ENCODE peak calls at places on chromosomes 2 and 18, in five cellular contexts. G is COR-L47; H is activated CD8-positive, alpha-beta memory T cell treated with anti-CD3 and anti-CD28 coated beads for 48 hours; Q is iPS DF 6.9; L is heart right ventricle. S is an unnamed sample.
A peak's percentile ranks its signal among the peaks of the same experiment; 100 is the strongest.

GRCh38 chr2:77831471-77831870 is 309.3 kb upstream of the LRRTM4 start:
- DNase-seq in G (no peak), H (no peak), Q (no peak), L (no peak), S (no peak)

GRCh38 chr2:1254662-1255372 is 158.4 kb upstream of the TPO start:
- DNase-seq in G (no peak), H (no peak), Q (no peak), L (peak; percentile 36), S (no peak)

GRCh38 chr2:219707496-219708285 is 80.3 kb downstream of the SLC4A3 start:
- DNase-seq in G (no peak), H (no peak), Q (no peak), L (no peak), S (no peak)

GRCh38 chr2:138029238-138029637 is 65.0 kb downstream of the HNMT start:
- DNase-seq in G (no peak), H (no peak), Q (no peak), L (peak; percentile 16), S (no peak)

GRCh38 chr18:63439334-63439733 is 17.1 kb upstream of the VPS4B start:
- DNase-seq in G (peak; percentile 71), H (no peak), Q (peak; percentile 60), L (peak; percentile 52), S (peak; percentile 85)

GRCh38 chr2:237863659-237864029 is 4.2 kb downstream of the RAMP1 start:
- DNase-seq in G (no peak), H (no peak), Q (no peak), L (no peak), S (no peak)

GRCh38 chr2:101766871-101767739 is 69.6 kb downstream of the MAP4K4 start:
- DNase-seq in G (no peak), H (no peak), Q (no peak), L (no peak), S (peak; percentile 79)

GRCh38 chr2:120830096-120830830 is 94.6 kb downstream of the GLI2 start:
- DNase-seq in G (no peak), H (no peak), Q (no peak), L (no peak), S (no peak)

GRCh38 chr2:133486706-133487305 is 81.5 kb downstream of the NCKAP5 start:
- DNase-seq in G (no peak), H (no peak), Q (no peak), L (no peak), S (no peak)

GRCh38 chr18:4851301-4851700 is 345.8 kb downstream of the AKAIN1 start:
- DNase-seq in G (no peak), H (no peak), Q (no peak), L (no peak), S (no peak)

GRCh38 chr2:33068261-33068660 is 121.5 kb downstream of the LTBP1 start:
- DNase-seq in G (no peak), H (no peak), Q (no peak), L (no peak), S (no peak)

GRCh38 chr18:3012306-3012919 is 531 bp downstream of the LPIN2 start:
- DNase-seq in G (peak; percentile 80), H (no peak), Q (no peak), L (peak; percentile 22), S (peak; percentile 74)

GRCh38 chr2:179050735-179051134 is 798 bp upstream of the CCDC141 start:
- DNase-seq in G (no peak), H (no peak), Q (no peak), L (peak; percentile 31), S (no peak)

GRCh38 chr2:177724398-177725287 is 332.1 kb downstream of the AGPS start:
- DNase-seq in G (peak; percentile 36), H (peak; percentile 4), Q (peak; percentile 35), L (peak; percentile 58), S (peak; percentile 86)

GRCh38 chr2:164840930-164841718 is 499 bp downstream of the COBLL1 start:
- DNase-seq in G (peak; percentile 78), H (no peak), Q (no peak), L (peak; percentile 82), S (peak; percentile 93)

GRCh38 chr2:202605174-202605573 is 29.6 kb upstream of the FAM117B start:
- DNase-seq in G (no peak), H (no peak), Q (no peak), L (no peak), S (no peak)

GRCh38 chr18:79912994-79913831 is 38.2 kb downstream of the SLC66A2 start:
- DNase-seq in G (no peak), H (no peak), Q (no peak), L (no peak), S (peak; percentile 39)

GRCh38 chr2:10584843-10585475 is 104.8 kb downstream of the NOL10 start:
- DNase-seq in G (no peak), H (no peak), Q (no peak), L (no peak), S (no peak)

GRCh38 chr2:68832161-68832869 is 38.9 kb downstream of the BMP10 start:
- DNase-seq in G (no peak), H (peak; percentile 41), Q (no peak), L (peak; percentile 78), S (no peak)

S was measured in endodermal cell.